ENCODE peak calls at places on chromosomes 5 and 9, in four cellular contexts. T is AG08395, U is cardiac muscle cell, A is AG09309. M is an unnamed sample.
A peak's percentile ranks its signal among the peaks of the same experiment; 100 is the strongest.

GRCh38 chr9:112007575-112008240 is 111.1 kb downstream of the UGCG start:
- DNase-seq in T (no peak), U (no peak), A (no peak), M (no peak)

GRCh38 chr9:128819716-128820664 is 1.7 kb downstream of the ENDOG start:
- DNase-seq in T (peak; percentile 58), U (peak; percentile 81), A (no peak), M (peak; percentile 1)

GRCh38 chr5:23084815-23085214 is 231.7 kb upstream of the CDH12 start:
- DNase-seq in T (no peak), U (no peak), A (no peak), M (no peak)

GRCh38 chr9:93907551-93908199 is 47.5 kb downstream of the BARX1 start:
- DNase-seq in T (no peak), U (no peak), A (no peak), M (no peak)

GRCh38 chr5:137450759-137451158 is 48.4 kb downstream of the SPOCK1 start:
- DNase-seq in T (no peak), U (no peak), A (no peak), M (no peak)

GRCh38 chr9:77939149-77939668 is 92.4 kb downstream of the GNAQ start:
- DNase-seq in T (no peak), U (peak; percentile 71), A (no peak), M (no peak)

GRCh38 chr5:125199968-125200841 is 453.8 kb upstream of the ZNF608 start:
- DNase-seq in T (peak; percentile 7), U (peak; percentile 19), A (no peak), M (no peak)

GRCh38 chr5:43773032-43773830 is 170.3 kb downstream of the NNT start:
- DNase-seq in T (peak; percentile 65), U (peak; percentile 87), A (peak; percentile 54), M (peak; percentile 30)